ENCODE peak calls at places on chromosomes 4 and X, in six cellular contexts. J, W, L, H, U and C are unnamed samples.

GRCh38 chrX:46791927-46792825 is 33.3 kb upstream of the SLC9A7 start:
- DNase-seq in W (peak; percentile 81), J (peak; percentile 65), U (peak; percentile 54), L (peak; percentile 82), H (peak; percentile 84), C (peak; percentile 94)

GRCh38 chr4:162075691-162076090 is 88.1 kb downstream of the FSTL5 start:
- DNase-seq in H (no peak), U (no peak), L (no peak), J (no peak), W (peak; percentile 3), C (no peak)

GRCh38 chr4:140103676-140104075 is 50.3 kb downstream of the MAML3 start:
- DNase-seq in J (no peak), W (no peak), H (peak; percentile 72), L (peak; percentile 23), U (no peak), C (peak; percentile 83)

GRCh38 chr4:129093173-129093974 is at the start of gene SCLT1:
- DNase-seq in L (peak; percentile 98), J (peak; percentile 71), U (peak; percentile 99), W (peak; percentile 88), H (peak; percentile 99), C (peak; percentile 99)

GRCh38 chrX:110964761-110965160 is 131.2 kb upstream of the PAK3 start:
- DNase-seq in H (no peak), L (no peak), U (no peak), J (no peak), W (no peak), C (no peak)

GRCh38 chr4:130043796-130044195 is 947.8 kb downstream of the C4orf33 start:
- DNase-seq in J (no peak), L (no peak), U (no peak), H (peak; percentile 54), W (no peak), C (no peak)

GRCh38 chr4:2060578-2061207 is 1.6 kb downstream of the NAT8L start:
- DNase-seq in W (no peak), J (no peak), L (no peak), H (no peak), U (no peak), C (no peak)

GRCh38 chrX:22159071-22159470 is 113.6 kb upstream of the CBLL2 start:
- DNase-seq in J (no peak), L (no peak), W (no peak), U (no peak), H (no peak), C (peak; percentile 69)

GRCh38 chr4:79334783-79335182 is 8.9 kb upstream of the NAA11 start:
- DNase-seq in L (no peak), U (no peak), H (no peak), W (no peak), J (no peak), C (no peak)

GRCh38 chr4:142353149-142353738 is 492.9 kb downstream of the INPP4B start:
- DNase-seq in L (peak; percentile 70), H (peak; percentile 68), W (peak; percentile 62), J (no peak), U (peak; percentile 41), C (peak; percentile 88)

GRCh38 chr4:147799986-147800555 is 68.2 kb downstream of the ARHGAP10 start:
- DNase-seq in L (no peak), W (no peak), U (no peak), J (no peak), H (no peak), C (no peak)

GRCh38 chrX:16788477-16788876 is 2.2 kb downstream of the TXLNG start:
- DNase-seq in L (no peak), U (no peak), J (no peak), W (no peak), H (no peak), C (peak; percentile 48)

GRCh38 chr4:24089831-24090531 is 200.1 kb upstream of the PPARGC1A start:
- DNase-seq in L (no peak), U (no peak), H (no peak), W (no peak), J (no peak), C (peak; percentile 50)

GRCh38 chr4:125719987-125720386 is 405.2 kb downstream of the FAT4 start:
- DNase-seq in J (peak; percentile 61), U (no peak), W (no peak), H (peak; percentile 55), L (no peak), C (peak; percentile 70)

GRCh38 chrX:69285881-69286545 is 120.8 kb upstream of the PJA1 start:
- DNase-seq in H (no peak), L (peak; percentile 91), U (peak; percentile 40), W (no peak), J (peak; percentile 67), C (peak; percentile 19)

GRCh38 chr4:147362868-147363440 is 117.9 kb upstream of the EDNRA start:
- DNase-seq in W (no peak), H (no peak), L (no peak), U (peak; percentile 52), J (no peak), C (peak; percentile 78)

GRCh38 chrX:9911479-9911878 is 55.7 kb upstream of the CLDN34 start:
- DNase-seq in U (no peak), H (peak; percentile 58), L (peak; percentile 27), J (no peak), W (no peak), C (peak; percentile 59)

GRCh38 chr4:23023666-23024065 is 330.9 kb downstream of the GBA3 start:
- DNase-seq in U (no peak), J (no peak), L (no peak), W (no peak), H (no peak), C (no peak)

GRCh38 chr4:172898715-172899114 is 269.9 kb upstream of the GALNT7 start:
- DNase-seq in W (no peak), U (no peak), L (no peak), J (no peak), H (no peak), C (no peak)

GRCh38 chrX:79601336-79602131 is 234.4 kb upstream of the ITM2A start:
- DNase-seq in H (no peak), J (no peak), W (no peak), U (no peak), L (no peak), C (no peak)

GRCh38 chrX:108347800-108348199 is 90.4 kb downstream of the COL4A6 start:
- DNase-seq in L (no peak), J (no peak), H (peak; percentile 87), U (no peak), W (no peak), C (no peak)
- H3K4me3 ChIP-seq in L (no peak overlapping the region), J (no peak overlapping the region), H (no peak overlapping the region), U (no peak overlapping the region), W (no peak overlapping the region), C (no peak overlapping the region)

GRCh38 chrX:133640161-133641015 is 225.1 kb upstream of the GPC4 start:
- DNase-seq in H (no peak), J (no peak), L (peak; percentile 40), U (no peak), W (no peak), C (no peak)

GRCh38 chrX:133637765-133638164 is 222.5 kb upstream of the GPC4 start:
- DNase-seq in W (no peak), L (no peak), U (no peak), J (no peak), H (no peak), C (no peak)

GRCh38 chrX:133634416-133634815 is 219.1 kb upstream of the GPC4 start:
- DNase-seq in J (no peak), L (no peak), U (no peak), W (no peak), H (no peak), C (no peak)

GRCh38 chrX:133639726-133640125 is 224.4 kb upstream of the GPC4 start:
- DNase-seq in J (no peak), H (no peak), W (no peak), U (no peak), L (no peak), C (no peak)

DNA sequence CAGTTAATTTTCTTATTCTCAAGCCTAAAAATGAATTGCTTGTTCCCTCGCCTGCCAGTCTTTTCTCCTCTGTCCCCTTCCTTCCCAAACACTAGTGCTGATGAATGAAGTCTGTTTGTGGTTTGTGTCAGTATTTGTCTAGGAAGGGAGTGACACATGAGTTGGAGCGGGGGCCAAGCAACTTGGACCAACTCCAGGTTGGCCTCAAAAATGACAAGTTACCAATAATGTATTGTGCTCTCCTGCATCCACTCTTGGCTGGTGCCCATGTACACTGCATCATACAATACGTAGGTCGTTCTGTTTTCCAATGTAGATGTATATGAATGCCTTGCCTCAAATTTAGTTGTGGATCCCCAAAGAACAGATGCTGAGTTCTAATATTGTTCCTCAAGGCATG is 223.0 kb upstream of the GPC4 start:
- DNase-seq in U (no peak), W (no peak), J (no peak), L (no peak), H (no peak), C (no peak)
- TF ChIP-seq CTCF in U (no peak), W (no peak), J (no peak), L (no peak), H (no peak), C (no peak)

GRCh38 chr4:89298788-89299152 is 8.8 kb downstream of the GPRIN3 start:
- DNase-seq in H (no peak), U (no peak), L (peak; percentile 13), W (no peak), J (no peak), C (peak; percentile 63)
- H3K4me3 ChIP-seq in H (no peak overlapping the region), U (no peak overlapping the region), L (no peak overlapping the region), W (no peak overlapping the region), J (peak overlapping the region; percentile 42), C (no peak overlapping the region)

GRCh38 chrX:64229145-64229544 is 1.3 kb downstream of the ASB12 start:
- DNase-seq in L (no peak), U (no peak), H (no peak), W (no peak), J (no peak), C (no peak)

DNA sequence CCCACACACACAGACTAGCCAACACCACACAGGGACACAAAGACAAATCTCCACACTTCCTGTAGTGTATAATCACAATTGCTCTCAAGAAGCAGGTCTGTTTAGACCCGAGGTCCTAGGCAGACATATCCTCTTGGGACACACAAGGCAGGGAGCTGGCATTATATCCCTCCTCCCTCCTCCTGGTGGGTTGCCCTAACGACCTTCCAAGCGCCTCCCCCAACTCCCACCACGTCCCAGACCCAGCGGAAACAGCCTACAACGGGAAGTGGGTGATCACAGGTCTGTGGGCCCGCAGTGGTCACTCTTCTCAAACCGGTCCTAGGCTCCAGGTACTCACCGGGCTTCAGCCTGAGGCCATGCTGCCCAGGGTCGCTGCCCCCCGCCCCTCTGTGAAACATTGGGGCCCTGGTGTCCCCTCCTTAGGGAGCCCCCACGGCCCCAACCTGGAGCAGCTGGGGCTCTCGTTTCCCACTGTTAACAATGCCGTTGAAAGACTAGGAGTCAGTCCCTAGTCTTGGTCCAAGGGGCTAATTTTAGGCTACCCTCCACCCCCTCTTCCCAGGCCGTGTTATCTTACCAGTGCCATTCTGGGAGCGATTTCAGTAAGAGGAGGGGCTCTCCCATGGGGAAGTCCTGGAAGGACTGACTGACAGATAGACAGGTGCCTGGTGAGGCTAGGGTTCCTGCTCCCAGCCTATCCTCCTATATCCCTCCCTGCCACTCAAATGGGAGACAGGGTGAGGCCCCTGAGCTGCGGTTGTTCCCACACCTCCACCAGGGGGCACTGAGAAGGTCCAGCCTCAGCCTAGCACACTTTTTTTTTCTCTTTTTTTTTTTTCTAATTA is at the start of gene ASB12:
- DNase-seq in L (no peak), U (no peak), W (no peak), H (no peak), J (no peak), C (no peak)
- TF ChIP-seq CTCF in L (no peak), U (no peak), W (no peak), H (no peak), J (no peak), C (no peak)

GRCh38 chr4:112649055-112649408 is 12.1 kb downstream of the LARP7 start:
- DNase-seq in J (no peak), L (no peak), W (no peak), H (no peak), U (no peak), C (no peak)
- H3K4me3 ChIP-seq in J (no peak overlapping the region), L (no peak overlapping the region), W (no peak overlapping the region), H (no peak overlapping the region), U (no peak overlapping the region), C (no peak overlapping the region)